ENCODE peak calls at places on chromosomes 3 and 15, in nine cellular contexts. O is T1000; B is A549; E is NT2/D1; X is stimulated activated naive B cell treated with anti-CD40 and anti-IgM and Interleukin-4, amounts not matched to agents 10 μg/mL and 1 μg/mL and 100 μg/mL, for 72 hours; N is iris pigment epithelial cell; L is tibial nerve; P is testis; D is transverse colon. U is an unnamed sample.

GRCh38 chr3:123632161-123632655 is 47.4 kb upstream of the HACD2 start:
- DNase-seq in O (no peak), B (peak), E (no peak), X (no peak), N (no peak), L (no peak), P (peak), D (peak), U (no peak)

GRCh38 chr3:170610321-170610884 is 24.5 kb upstream of the SLC7A14 start:
- DNase-seq in O (no peak), B (no peak), E (no peak), X (peak), N (no peak), L (no peak), P (no peak), D (no peak), U (no peak)

GRCh38 chr15:44489464-44489863 is 47.5 kb upstream of the EIF3J start:
- DNase-seq in O (no peak), B (peak), E (no peak), X (no peak), N (peak), L (no peak), P (no peak), D (no peak), U (no peak)

GRCh38 chr3:12288466-12289129 is at the start of gene PPARG:
- DNase-seq in O (no peak), B (peak), E (no peak), X (peak), N (peak), L (peak), P (peak), D (peak), U (no peak)

GRCh38 chr3:72010044-72010443 is 225.1 kb upstream of the PROK2 start:
- DNase-seq in O (no peak), B (no peak), E (no peak), X (no peak), N (no peak), L (no peak), P (no peak), D (no peak), U (no peak)

GRCh38 chr3:23071306-23071705 is 131.8 kb upstream of the UBE2E2 start:
- DNase-seq in O (no peak), B (no peak), E (no peak), X (no peak), N (no peak), L (no peak), P (no peak), D (no peak), U (no peak)

GRCh38 chr3:195035345-195036202 is 235.4 kb downstream of the XXYLT1 start:
- DNase-seq in O (no peak), B (no peak), E (no peak), X (no peak), N (no peak), L (no peak), P (no peak), D (no peak), U (no peak)

GRCh38 chr3:40333416-40333815 is 23.9 kb downstream of the EIF1B start:
- DNase-seq in O (no peak), B (no peak), E (no peak), X (no peak), N (no peak), L (no peak), P (no peak), D (no peak), U (peak)

GRCh38 chr15:60077581-60078359 is 73.7 kb downstream of the FOXB1 start:
- DNase-seq in O (no peak), B (no peak), E (no peak), X (no peak), N (no peak), L (no peak), P (no peak), D (no peak), U (no peak)

U was measured in gastrocnemius medialis.